ENCODE peak calls at places on chromosome X, in nine cellular contexts. F is choroid plexus epithelial cell, Y is Panc1, G is transverse colon, O is mucosa of descending colon, K is endodermal cell, J is WTC11, Q is IMR-90, U is right atrium auricular region. C is an unnamed sample.

GRCh38 chrX:47093248-47093647 is 15.0 kb downstream of the RGN start:
- DNase-seq in Y (peak), Q (peak), J (no peak), O (no peak), G (no peak), F (peak), K (no peak), U (no peak), C (no peak)

GRCh38 chrX:133985164-133986007 is at the start of gene GPC3:
- DNase-seq in O (peak), K (peak), G (peak), J (peak), Q (peak), U (no peak), Y (no peak), F (peak), C (peak)

GRCh38 chrX:5575407-5575806 is 653.3 kb downstream of the NLGN4X start:
- DNase-seq in K (no peak), O (no peak), J (no peak), Q (no peak), Y (no peak), F (no peak), U (no peak), G (no peak), C (no peak)

GRCh38 chrX:38717871-38718270 is 83.4 kb upstream of the MID1IP1 start:
- DNase-seq in F (peak), Q (peak), J (no peak), G (no peak), Y (no peak), U (no peak), O (no peak), K (peak), C (peak)

GRCh38 chrX:43456056-43456455 is 200.0 kb upstream of the MAOA start:
- DNase-seq in U (no peak), Q (no peak), J (no peak), F (no peak), Y (no peak), O (no peak), K (no peak), G (no peak), C (no peak)

GRCh38 chrX:120358687-120359086 is 3.2 kb upstream of the ATP1B4 start:
- DNase-seq in O (no peak), J (no peak), Q (no peak), G (no peak), Y (no peak), U (no peak), F (no peak), K (no peak), C (no peak)

GRCh38 chrX:38806054-38806389 is 4.8 kb downstream of the MID1IP1 start:
- DNase-seq in Y (peak), Q (no peak), F (no peak), J (no peak), K (no peak), U (no peak), G (no peak), O (no peak), C (no peak)

GRCh38 chrX:103211012-103211715 is 3.7 kb upstream of the BEX4 start:
- DNase-seq in Q (peak), F (peak), Y (peak), K (peak), O (no peak), J (peak), U (peak), G (peak), C (peak)

GRCh38 chrX:115598556-115598955 is 37.6 kb downstream of the PLS3 start:
- DNase-seq in K (no peak), O (no peak), U (no peak), G (no peak), Q (no peak), J (no peak), Y (no peak), F (no peak), C (no peak)

GRCh38 chrX:12567857-12568256 is 223.4 kb upstream of the PRPS2 start:
- DNase-seq in O (no peak), F (peak), Y (no peak), J (no peak), G (no peak), U (no peak), Q (peak), K (no peak), C (no peak)

GRCh38 chrX:25206761-25207160 is 191.0 kb upstream of the ARX start:
- DNase-seq in Y (no peak), Q (peak), G (no peak), O (no peak), K (no peak), F (no peak), U (no peak), J (no peak), C (no peak)

GRCh38 chrX:141935645-141936044 is 32.0 kb downstream of the MAGEC1 start:
- DNase-seq in G (no peak), F (no peak), Q (no peak), Y (no peak), O (no peak), U (no peak), J (no peak), K (no peak), C (no peak)

DNA sequence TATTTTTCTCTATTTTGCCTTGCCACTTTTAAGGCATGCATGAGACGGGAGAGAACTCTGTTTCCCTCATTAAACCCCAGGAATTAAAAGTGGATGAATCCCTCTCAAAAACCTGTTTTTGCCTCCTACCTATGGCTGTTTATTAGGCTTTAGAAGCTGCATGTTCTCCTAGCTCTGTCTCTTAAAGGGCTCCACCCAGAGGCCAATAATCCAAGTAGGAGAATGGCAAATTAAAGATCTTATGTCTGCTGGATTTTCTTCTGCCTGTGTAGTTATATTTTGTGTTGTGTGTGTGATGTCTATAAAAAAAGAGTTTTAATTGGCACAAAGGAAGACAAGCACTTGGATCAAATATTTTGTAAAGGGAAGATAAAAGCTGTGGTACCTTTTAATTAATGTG is 32.4 kb downstream of the MAGEC1 start:
- DNase-seq in Q (no peak), U (no peak), O (no peak), F (peak), J (no peak), G (no peak), Y (no peak), K (no peak), C (no peak)
- TF ChIP-seq CTCF in Q (no peak), U (no peak), O (no peak), F (peak), J (no peak), G (no peak), Y (no peak), K (peak), C (no peak)

GRCh38 chrX:152601848-152602616 is 35.7 kb upstream of the GABRQ start:
- DNase-seq in O (no peak), K (peak), J (peak), F (no peak), Q (no peak), U (no peak), Y (no peak), G (no peak), C (peak)
- TF ChIP-seq CTCF in O (no peak), K (peak), J (no peak), F (no peak), Q (no peak), U (no peak), Y (peak), G (no peak), C (no peak)

GRCh38 chrX:56738670-56739069 is 9.6 kb downstream of the NBDY start:
- DNase-seq in F (peak), U (no peak), J (no peak), Q (no peak), K (no peak), Y (no peak), O (no peak), G (no peak), C (no peak)

GRCh38 chrX:56728752-56729151 is 291 bp upstream of the NBDY start:
- DNase-seq in F (peak), U (no peak), K (no peak), G (peak), O (no peak), J (no peak), Q (peak), Y (no peak), C (no peak)

GRCh38 chrX:56736219-56736618 is 7.2 kb downstream of the NBDY start:
- DNase-seq in F (no peak), G (no peak), Q (no peak), Y (no peak), K (no peak), J (no peak), O (no peak), U (no peak), C (no peak)

GRCh38 chrX:56729152-56729557 is at the start of gene NBDY:
- DNase-seq in F (peak), J (peak), G (peak), U (peak), Q (peak), O (peak), Y (no peak), K (peak), C (peak)

GRCh38 chrX:56733459-56734046 is 4.5 kb downstream of the NBDY start:
- DNase-seq in G (peak), Q (peak), F (peak), O (no peak), Y (no peak), K (peak), U (peak), J (peak), C (peak)
- TF ChIP-seq CTCF in G (peak), Q (peak), F (peak), O (peak), Y (peak), K (peak), U (peak), J (peak), C (peak)

GRCh38 chrX:79413009-79413408 is 45.9 kb upstream of the ITM2A start:
- DNase-seq in Y (peak), F (peak), O (no peak), J (no peak), Q (peak), U (no peak), G (no peak), K (no peak), C (no peak)
- TF ChIP-seq CTCF in Y (peak), F (no peak), O (no peak), J (no peak), Q (peak), U (peak), G (peak), K (peak), C (peak)

GRCh38 chrX:17860811-17861495 is at the start of gene RAI2:
- DNase-seq in Q (no peak), Y (no peak), F (no peak), G (peak), O (peak), J (peak), K (peak), U (no peak), C (peak)
- TF ChIP-seq CTCF in Q (no peak), Y (no peak), F (no peak), G (no peak), O (no peak), J (no peak), K (peak), U (peak), C (no peak)

DNA sequence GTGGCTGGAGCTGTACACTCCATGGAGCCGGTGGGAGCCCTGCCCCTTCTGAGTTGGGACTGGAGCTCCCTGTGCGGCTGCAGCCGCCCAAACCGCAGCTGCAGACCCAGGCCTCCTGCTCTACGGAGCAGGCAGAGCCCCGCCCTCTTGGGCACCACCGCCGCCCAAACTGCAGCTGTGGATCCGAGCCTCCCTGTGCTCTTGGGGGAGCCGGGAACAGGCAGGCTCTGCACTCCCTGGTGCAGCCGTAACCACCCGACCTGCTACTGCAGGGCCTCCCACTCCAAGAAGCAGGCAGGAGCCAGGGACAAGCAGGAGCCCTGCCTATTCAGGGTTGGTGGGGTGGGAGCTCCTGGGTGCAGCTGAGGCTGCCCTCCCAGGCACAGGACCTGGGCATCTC is 237.5 kb upstream of the ATP6AP2 start:
- DNase-seq in U (no peak), F (no peak), J (no peak), Q (no peak), Y (no peak), G (no peak), O (no peak), K (no peak), C (no peak)
- TF ChIP-seq CTCF in U (no peak), F (no peak), J (no peak), Q (no peak), Y (no peak), G (no peak), O (no peak), K (no peak), C (no peak)

GRCh38 chrX:135740683-135741149 is 27.3 kb downstream of the CT45A3 start:
- DNase-seq in Q (no peak), F (peak), O (no peak), U (no peak), Y (no peak), J (peak), G (peak), K (peak), C (peak)
- TF ChIP-seq CTCF in Q (peak), F (peak), O (no peak), U (peak), Y (peak), J (peak), G (no peak), K (peak), C (peak)

DNA sequence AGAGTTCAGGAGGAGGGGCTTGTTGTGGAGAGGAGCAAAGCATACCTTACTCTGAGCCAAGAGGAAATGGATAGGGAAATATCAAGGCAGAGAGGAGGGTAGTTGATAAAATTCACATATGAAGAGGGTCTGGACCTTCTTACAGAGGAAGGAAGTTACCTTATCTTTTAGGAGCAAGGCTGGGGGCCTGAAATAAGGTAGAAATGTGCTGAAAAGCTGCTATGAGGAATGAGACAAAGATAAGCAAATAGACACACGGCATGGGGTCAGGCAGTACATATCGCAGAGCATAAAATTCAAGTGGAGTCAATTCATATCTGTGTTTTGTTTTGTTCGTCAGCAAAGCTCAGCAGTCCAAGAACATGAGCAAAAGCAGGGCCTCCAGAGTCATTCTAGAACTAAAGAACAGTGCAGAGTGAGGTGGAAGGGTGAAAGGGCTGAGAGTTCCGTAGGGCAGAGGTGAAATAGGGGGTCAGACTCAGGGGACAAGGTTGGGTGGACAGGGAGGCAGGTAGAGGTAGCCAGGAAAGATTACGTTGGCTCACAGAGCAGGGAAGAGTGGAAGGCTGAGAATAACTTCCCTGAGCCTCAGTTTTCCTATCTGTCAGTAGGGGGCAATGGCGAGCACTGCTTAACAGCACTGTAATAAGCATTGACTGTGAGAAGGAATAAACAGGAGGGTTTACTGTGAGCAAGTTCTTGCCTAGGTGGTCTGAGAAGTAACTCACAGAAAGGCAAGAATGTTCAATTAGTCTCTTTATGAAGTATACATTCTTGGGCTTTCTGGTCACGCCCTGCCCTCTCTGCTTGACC is 9.2 kb downstream of the VSIG4 start:
- DNase-seq in U (no peak), K (peak), Q (peak), J (peak), F (peak), Y (peak), O (no peak), G (peak), C (peak)
- TF ChIP-seq CTCF in U (peak), K (peak), Q (peak), J (no peak), F (peak), Y (peak), O (peak), G (no peak), C (peak)

GRCh38 chrX:1384738-1385250 is 7.1 kb downstream of the SLC25A6 start:
- DNase-seq in G (no peak), Y (no peak), K (peak), F (no peak), Q (no peak), U (peak), O (no peak), J (peak), C (no peak)
- TF ChIP-seq CTCF in G (no peak), Y (no peak), K (no peak), F (no peak), Q (no peak), U (no peak), O (no peak), J (no peak), C (no peak)